ENCODE peak calls at places on chromosomes 5 and 9, in seven cellular contexts. One of them, this sample, is unnamed.

GRCh38 chr9:123927625-123928308 is 2.2 kb downstream of the DENND1A start:
- DNase-seq in breast epithelium: no peak
- DNase-seq in HCEC 1CT: peak
- DNase-seq in T-helper 2 cell: no peak
- DNase-seq in kidney epithelial cell: no peak
- DNase-seq in activated CD4-positive, alpha-beta T cell treated with anti-CD3 and anti-CD28 coated beads for 24 hours: no peak
- DNase-seq in left colon: no peak
- DNase-seq in this sample: no peak

GRCh38 chr9:35661756-35662350 is 3.1 kb downstream of the ARHGEF39 start:
- DNase-seq in breast epithelium: no peak
- DNase-seq in HCEC 1CT: no peak
- DNase-seq in T-helper 2 cell: peak
- DNase-seq in kidney epithelial cell: no peak
- DNase-seq in activated CD4-positive, alpha-beta T cell treated with anti-CD3 and anti-CD28 coated beads for 24 hours: no peak
- DNase-seq in left colon: no peak
- DNase-seq in this sample: no peak

GRCh38 chr9:113659740-113660139 is 196.2 kb downstream of the RGS3 start:
- DNase-seq in breast epithelium: peak
- DNase-seq in HCEC 1CT: no peak
- DNase-seq in T-helper 2 cell: no peak
- DNase-seq in kidney epithelial cell: no peak
- DNase-seq in activated CD4-positive, alpha-beta T cell treated with anti-CD3 and anti-CD28 coated beads for 24 hours: no peak
- DNase-seq in left colon: no peak
- DNase-seq in this sample: no peak

GRCh38 chr9:135046156-135047025 is 41.1 kb upstream of the OLFM1 start:
- DNase-seq in breast epithelium: peak
- DNase-seq in HCEC 1CT: no peak
- DNase-seq in T-helper 2 cell: no peak
- DNase-seq in kidney epithelial cell: no peak
- DNase-seq in activated CD4-positive, alpha-beta T cell treated with anti-CD3 and anti-CD28 coated beads for 24 hours: no peak
- DNase-seq in left colon: no peak
- DNase-seq in this sample: no peak

GRCh38 chr9:94672811-94673487 is 33.6 kb upstream of the FBP1 start:
- DNase-seq in breast epithelium: no peak
- DNase-seq in HCEC 1CT: peak
- DNase-seq in T-helper 2 cell: no peak
- DNase-seq in kidney epithelial cell: peak
- DNase-seq in activated CD4-positive, alpha-beta T cell treated with anti-CD3 and anti-CD28 coated beads for 24 hours: no peak
- DNase-seq in left colon: no peak
- DNase-seq in this sample: no peak

GRCh38 chr9:134928796-134929559 is 11.3 kb upstream of the FCN1 start:
- DNase-seq in breast epithelium: no peak
- DNase-seq in HCEC 1CT: no peak
- DNase-seq in T-helper 2 cell: no peak
- DNase-seq in kidney epithelial cell: no peak
- DNase-seq in activated CD4-positive, alpha-beta T cell treated with anti-CD3 and anti-CD28 coated beads for 24 hours: no peak
- DNase-seq in left colon: no peak
- DNase-seq in this sample: no peak

GRCh38 chr5:74326571-74327338 is 313.8 kb downstream of the ENC1 start:
- DNase-seq in breast epithelium: no peak
- DNase-seq in HCEC 1CT: peak
- DNase-seq in T-helper 2 cell: peak
- DNase-seq in kidney epithelial cell: peak
- DNase-seq in activated CD4-positive, alpha-beta T cell treated with anti-CD3 and anti-CD28 coated beads for 24 hours: peak
- DNase-seq in left colon: peak
- DNase-seq in this sample: no peak

GRCh38 chr5:139481580-139482049 is 943 bp downstream of the STING1 start:
- DNase-seq in breast epithelium: no peak
- DNase-seq in HCEC 1CT: peak
- DNase-seq in T-helper 2 cell: no peak
- DNase-seq in kidney epithelial cell: no peak
- DNase-seq in activated CD4-positive, alpha-beta T cell treated with anti-CD3 and anti-CD28 coated beads for 24 hours: no peak
- DNase-seq in left colon: no peak
- DNase-seq in this sample: no peak

GRCh38 chr5:112682621-112683061 is 55.0 kb upstream of the APC start:
- DNase-seq in breast epithelium: no peak
- DNase-seq in HCEC 1CT: peak
- DNase-seq in T-helper 2 cell: no peak
- DNase-seq in kidney epithelial cell: no peak
- DNase-seq in activated CD4-positive, alpha-beta T cell treated with anti-CD3 and anti-CD28 coated beads for 24 hours: no peak
- DNase-seq in left colon: no peak
- DNase-seq in this sample: no peak

GRCh38 chr5:81656788-81657187 is 94.1 kb downstream of the SSBP2 start:
- DNase-seq in breast epithelium: no peak
- DNase-seq in HCEC 1CT: no peak
- DNase-seq in T-helper 2 cell: no peak
- DNase-seq in kidney epithelial cell: no peak
- DNase-seq in activated CD4-positive, alpha-beta T cell treated with anti-CD3 and anti-CD28 coated beads for 24 hours: no peak
- DNase-seq in left colon: no peak
- DNase-seq in this sample: no peak